ENCODE peak calls at places on chromosomes 5 and 9, in seven cellular contexts. One of them, this sample, is unnamed.

GRCh38 chr5:77209495-77210090 is 887 bp upstream of the PDE8B start:
- DNase-seq in GM12878: no peak
- DNase-seq in cardiac fibroblast: no peak
- DNase-seq in BJ: no peak
- DNase-seq in fibroblast of mammary gland: no peak
- DNase-seq in brain microvascular endothelial cell: no peak
- DNase-seq in endothelial cell of umbilical vein: no peak
- DNase-seq in this sample: no peak

GRCh38 chr5:95959051-95959963 is 2.3 kb downstream of the ELL2 start:
- DNase-seq in cardiac fibroblast: peak
- DNase-seq in BJ: no peak
- DNase-seq in endothelial cell of umbilical vein: peak
- DNase-seq in fibroblast of mammary gland: peak
- DNase-seq in brain microvascular endothelial cell: peak
- DNase-seq in GM12878: no peak
- DNase-seq in this sample: no peak

GRCh38 chr5:18114161-18114802 is 480.0 kb downstream of the TAF11L14 start:
- DNase-seq in endothelial cell of umbilical vein: no peak
- DNase-seq in GM12878: no peak
- DNase-seq in fibroblast of mammary gland: no peak
- DNase-seq in brain microvascular endothelial cell: no peak
- DNase-seq in BJ: no peak
- DNase-seq in cardiac fibroblast: no peak
- DNase-seq in this sample: no peak

GRCh38 chr5:76082790-76083554 is at the start of gene SV2C:
- DNase-seq in GM12878: no peak
- DNase-seq in cardiac fibroblast: peak
- DNase-seq in endothelial cell of umbilical vein: no peak
- DNase-seq in BJ: no peak
- DNase-seq in fibroblast of mammary gland: no peak
- DNase-seq in brain microvascular endothelial cell: no peak
- DNase-seq in this sample: no peak

GRCh38 chr5:138470322-138471285 is 5.3 kb downstream of the EGR1 start:
- DNase-seq in endothelial cell of umbilical vein: peak
- DNase-seq in BJ: no peak
- DNase-seq in GM12878: no peak
- DNase-seq in fibroblast of mammary gland: no peak
- DNase-seq in cardiac fibroblast: no peak
- DNase-seq in brain microvascular endothelial cell: peak
- DNase-seq in this sample: no peak

GRCh38 chr5:89374144-89374784 is 491.3 kb upstream of the MEF2C start:
- DNase-seq in BJ: no peak
- DNase-seq in cardiac fibroblast: no peak
- DNase-seq in brain microvascular endothelial cell: no peak
- DNase-seq in fibroblast of mammary gland: no peak
- DNase-seq in GM12878: no peak
- DNase-seq in endothelial cell of umbilical vein: no peak
- DNase-seq in this sample: no peak

GRCh38 chr5:23014817-23015216 is 161.7 kb upstream of the CDH12 start:
- DNase-seq in endothelial cell of umbilical vein: no peak
- DNase-seq in BJ: no peak
- DNase-seq in brain microvascular endothelial cell: no peak
- DNase-seq in GM12878: no peak
- DNase-seq in fibroblast of mammary gland: no peak
- DNase-seq in cardiac fibroblast: no peak
- DNase-seq in this sample: no peak

GRCh38 chr5:83321656-83322055 is 149.9 kb upstream of the VCAN start:
- DNase-seq in fibroblast of mammary gland: peak
- DNase-seq in GM12878: no peak
- DNase-seq in BJ: peak
- DNase-seq in brain microvascular endothelial cell: peak
- DNase-seq in cardiac fibroblast: peak
- DNase-seq in endothelial cell of umbilical vein: peak
- DNase-seq in this sample: no peak

GRCh38 chr5:43664641-43665040 is 61.7 kb downstream of the NNT start:
- DNase-seq in GM12878: no peak
- DNase-seq in BJ: peak
- DNase-seq in endothelial cell of umbilical vein: no peak
- DNase-seq in cardiac fibroblast: peak
- DNase-seq in brain microvascular endothelial cell: no peak
- DNase-seq in fibroblast of mammary gland: peak
- DNase-seq in this sample: no peak

GRCh38 chr5:99771296-99771695 is 763.9 kb upstream of the FAM174A start:
- DNase-seq in BJ: no peak
- DNase-seq in brain microvascular endothelial cell: no peak
- DNase-seq in GM12878: no peak
- DNase-seq in cardiac fibroblast: no peak
- DNase-seq in endothelial cell of umbilical vein: peak
- DNase-seq in fibroblast of mammary gland: no peak
- DNase-seq in this sample: no peak

GRCh38 chr5:152529456-152529855 is 124.4 kb upstream of the NMUR2 start:
- DNase-seq in BJ: no peak
- DNase-seq in endothelial cell of umbilical vein: no peak
- DNase-seq in brain microvascular endothelial cell: no peak
- DNase-seq in fibroblast of mammary gland: no peak
- DNase-seq in cardiac fibroblast: no peak
- DNase-seq in GM12878: no peak
- DNase-seq in this sample: no peak

GRCh38 chr5:117094114-117094815 is 519.6 kb upstream of the SEMA6A start:
- DNase-seq in endothelial cell of umbilical vein: no peak
- DNase-seq in brain microvascular endothelial cell: no peak
- DNase-seq in GM12878: no peak
- DNase-seq in fibroblast of mammary gland: no peak
- DNase-seq in cardiac fibroblast: no peak
- DNase-seq in BJ: no peak
- DNase-seq in this sample: no peak

GRCh38 chr5:93359296-93359957 is 221.6 kb downstream of the NR2F1-AS1 start:
- DNase-seq in fibroblast of mammary gland: peak
- DNase-seq in endothelial cell of umbilical vein: peak
- DNase-seq in BJ: no peak
- DNase-seq in brain microvascular endothelial cell: peak
- DNase-seq in cardiac fibroblast: peak
- DNase-seq in GM12878: no peak
- DNase-seq in this sample: no peak

GRCh38 chr5:8981016-8981415 is 564.9 kb downstream of the SEMA5A start:
- DNase-seq in BJ: no peak
- DNase-seq in endothelial cell of umbilical vein: no peak
- DNase-seq in fibroblast of mammary gland: peak
- DNase-seq in GM12878: no peak
- DNase-seq in brain microvascular endothelial cell: no peak
- DNase-seq in cardiac fibroblast: no peak
- DNase-seq in this sample: no peak

GRCh38 chr5:470961-471749 is 28.2 kb downstream of the EXOC3 start:
- DNase-seq in endothelial cell of umbilical vein: no peak
- DNase-seq in cardiac fibroblast: no peak
- DNase-seq in fibroblast of mammary gland: peak
- DNase-seq in GM12878: no peak
- DNase-seq in BJ: no peak
- DNase-seq in brain microvascular endothelial cell: no peak
- DNase-seq in this sample: peak

GRCh38 chr9:16640649-16641048 is 229.8 kb downstream of the BNC2 start:
- DNase-seq in fibroblast of mammary gland: no peak
- DNase-seq in brain microvascular endothelial cell: no peak
- DNase-seq in cardiac fibroblast: peak
- DNase-seq in BJ: no peak
- DNase-seq in GM12878: no peak
- DNase-seq in endothelial cell of umbilical vein: peak
- DNase-seq in this sample: no peak

GRCh38 chr9:78143281-78144007 is 92.4 kb upstream of the CEP78 start:
- DNase-seq in BJ: no peak
- DNase-seq in brain microvascular endothelial cell: no peak
- DNase-seq in fibroblast of mammary gland: no peak
- DNase-seq in endothelial cell of umbilical vein: peak
- DNase-seq in cardiac fibroblast: no peak
- DNase-seq in GM12878: no peak
- DNase-seq in this sample: no peak

GRCh38 chr9:110908894-110909293 is 129.4 kb downstream of the LPAR1 start:
- DNase-seq in brain microvascular endothelial cell: no peak
- DNase-seq in BJ: no peak
- DNase-seq in cardiac fibroblast: no peak
- DNase-seq in GM12878: no peak
- DNase-seq in fibroblast of mammary gland: no peak
- DNase-seq in endothelial cell of umbilical vein: no peak
- DNase-seq in this sample: no peak

GRCh38 chr5:88384901-88385300 is 116.3 kb upstream of the TMEM161B start:
- DNase-seq in GM12878: no peak
- DNase-seq in BJ: no peak
- DNase-seq in fibroblast of mammary gland: no peak
- DNase-seq in brain microvascular endothelial cell: no peak
- DNase-seq in endothelial cell of umbilical vein: peak
- DNase-seq in cardiac fibroblast: no peak
- DNase-seq in this sample: no peak

DNA sequence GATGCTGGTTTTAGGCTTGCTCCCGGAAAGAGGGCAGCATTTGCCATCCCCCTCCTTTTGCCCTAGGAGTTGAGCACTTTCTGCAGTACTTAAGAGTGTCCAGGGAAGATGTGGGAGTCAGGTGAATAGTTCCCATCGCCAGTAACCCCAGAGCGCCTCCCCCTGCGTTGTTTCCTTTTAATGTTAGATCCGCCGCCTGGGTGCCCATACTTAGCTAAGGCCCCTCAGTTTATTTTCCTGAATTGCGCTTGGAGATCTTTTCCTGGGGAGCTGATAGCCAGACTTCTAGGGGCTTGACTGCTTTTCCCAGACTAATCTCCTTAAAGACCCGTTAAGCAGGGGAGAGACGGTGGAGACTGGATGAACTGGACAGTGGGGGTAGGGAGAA is 377 bp upstream of the PCDHAC2 start:
- DNase-seq in cardiac fibroblast: no peak
- DNase-seq in endothelial cell of umbilical vein: no peak
- DNase-seq in GM12878: no peak
- DNase-seq in brain microvascular endothelial cell: no peak
- DNase-seq in BJ: no peak
- DNase-seq in fibroblast of mammary gland: no peak
- DNase-seq in this sample: no peak
- H3K4me3 ChIP-seq in cardiac fibroblast: peak
- H3K4me3 ChIP-seq in endothelial cell of umbilical vein: peak
- H3K4me3 ChIP-seq in GM12878: no peak
- H3K4me3 ChIP-seq in brain microvascular endothelial cell: peak
- H3K4me3 ChIP-seq in BJ: peak
- H3K4me3 ChIP-seq in fibroblast of mammary gland: peak
- H3K4me3 ChIP-seq in this sample: peak

GRCh38 chr9:129109504-129109903 is 1.1 kb downstream of the CRAT start:
- DNase-seq in endothelial cell of umbilical vein: no peak
- DNase-seq in cardiac fibroblast: no peak
- DNase-seq in BJ: no peak
- DNase-seq in brain microvascular endothelial cell: no peak
- DNase-seq in GM12878: no peak
- DNase-seq in fibroblast of mammary gland: peak
- DNase-seq in this sample: peak
- H3K4me3 ChIP-seq in endothelial cell of umbilical vein: no peak
- H3K4me3 ChIP-seq in cardiac fibroblast: peak
- H3K4me3 ChIP-seq in BJ: peak
- H3K4me3 ChIP-seq in brain microvascular endothelial cell: no peak
- H3K4me3 ChIP-seq in GM12878: no peak
- H3K4me3 ChIP-seq in fibroblast of mammary gland: peak
- H3K4me3 ChIP-seq in this sample: peak

GRCh38 chr9:114314256-114314867 is 8.5 kb upstream of the ORM1 start:
- DNase-seq in fibroblast of mammary gland: no peak
- DNase-seq in BJ: no peak
- DNase-seq in brain microvascular endothelial cell: no peak
- DNase-seq in GM12878: no peak
- DNase-seq in cardiac fibroblast: no peak
- DNase-seq in endothelial cell of umbilical vein: no peak
- DNase-seq in this sample: no peak

GRCh38 chr9:114311571-114312512 is 11.1 kb upstream of the ORM1 start:
- DNase-seq in GM12878: no peak
- DNase-seq in brain microvascular endothelial cell: no peak
- DNase-seq in BJ: no peak
- DNase-seq in endothelial cell of umbilical vein: no peak
- DNase-seq in cardiac fibroblast: no peak
- DNase-seq in fibroblast of mammary gland: no peak
- DNase-seq in this sample: no peak

GRCh38 chr9:114310471-114311450 is 12.1 kb upstream of the ORM1 start:
- DNase-seq in brain microvascular endothelial cell: no peak
- DNase-seq in fibroblast of mammary gland: no peak
- DNase-seq in GM12878: no peak
- DNase-seq in endothelial cell of umbilical vein: no peak
- DNase-seq in BJ: no peak
- DNase-seq in cardiac fibroblast: no peak
- DNase-seq in this sample: no peak

GRCh38 chr9:114313186-114313585 is 9.7 kb upstream of the ORM1 start:
- DNase-seq in fibroblast of mammary gland: no peak
- DNase-seq in cardiac fibroblast: no peak
- DNase-seq in BJ: no peak
- DNase-seq in brain microvascular endothelial cell: no peak
- DNase-seq in GM12878: no peak
- DNase-seq in endothelial cell of umbilical vein: no peak
- DNase-seq in this sample: no peak

DNA sequence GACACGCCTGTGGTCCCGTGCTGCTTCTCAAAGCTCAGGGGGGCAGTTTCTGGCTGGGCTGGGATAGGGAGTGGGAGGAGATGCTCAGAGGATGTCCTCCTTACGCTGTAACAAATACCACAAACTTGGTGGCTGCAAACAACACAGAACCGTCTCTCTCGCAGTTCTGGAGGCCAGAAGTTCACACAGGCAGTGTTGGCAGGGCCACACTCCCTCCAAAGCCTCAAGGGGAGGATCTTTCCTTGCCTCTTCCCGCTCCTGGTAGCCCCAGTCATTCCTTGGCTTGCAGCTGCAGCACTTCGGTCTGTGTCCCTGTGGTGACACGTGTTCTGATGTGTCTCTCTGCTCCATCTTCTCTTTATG is 10.4 kb upstream of the ORM1 start:
- DNase-seq in brain microvascular endothelial cell: no peak
- DNase-seq in cardiac fibroblast: no peak
- DNase-seq in BJ: no peak
- DNase-seq in fibroblast of mammary gland: no peak
- DNase-seq in GM12878: no peak
- DNase-seq in endothelial cell of umbilical vein: no peak
- DNase-seq in this sample: peak
- H3K4me3 ChIP-seq in brain microvascular endothelial cell: no peak
- H3K4me3 ChIP-seq in cardiac fibroblast: no peak
- H3K4me3 ChIP-seq in BJ: no peak
- H3K4me3 ChIP-seq in fibroblast of mammary gland: no peak
- H3K4me3 ChIP-seq in GM12878: no peak
- H3K4me3 ChIP-seq in endothelial cell of umbilical vein: no peak
- H3K4me3 ChIP-seq in this sample: no peak

GRCh38 chr9:136671646-136672430 is 9.1 kb downstream of the EGFL7 start:
- DNase-seq in cardiac fibroblast: no peak
- DNase-seq in brain microvascular endothelial cell: no peak
- DNase-seq in BJ: no peak
- DNase-seq in endothelial cell of umbilical vein: peak
- DNase-seq in fibroblast of mammary gland: no peak
- DNase-seq in GM12878: no peak
- DNase-seq in this sample: no peak

GRCh38 chr9:136674786-136675349 is 12.2 kb downstream of the EGFL7 start:
- DNase-seq in endothelial cell of umbilical vein: peak
- DNase-seq in cardiac fibroblast: peak
- DNase-seq in BJ: no peak
- DNase-seq in brain microvascular endothelial cell: no peak
- DNase-seq in fibroblast of mammary gland: no peak
- DNase-seq in GM12878: no peak
- DNase-seq in this sample: no peak

GRCh38 chr9:136673970-136674785 is 11.5 kb downstream of the EGFL7 start:
- DNase-seq in BJ: no peak
- DNase-seq in brain microvascular endothelial cell: no peak
- DNase-seq in cardiac fibroblast: peak
- DNase-seq in endothelial cell of umbilical vein: peak
- DNase-seq in GM12878: no peak
- DNase-seq in fibroblast of mammary gland: no peak
- DNase-seq in this sample: no peak

GRCh38 chr9:136672431-136673087 is 9.8 kb downstream of the EGFL7 start:
- DNase-seq in fibroblast of mammary gland: no peak
- DNase-seq in BJ: no peak
- DNase-seq in brain microvascular endothelial cell: no peak
- DNase-seq in cardiac fibroblast: no peak
- DNase-seq in endothelial cell of umbilical vein: peak
- DNase-seq in GM12878: no peak
- DNase-seq in this sample: no peak

GRCh38 chr9:136673088-136673969 is 10.6 kb downstream of the EGFL7 start:
- DNase-seq in fibroblast of mammary gland: no peak
- DNase-seq in GM12878: no peak
- DNase-seq in BJ: no peak
- DNase-seq in endothelial cell of umbilical vein: peak
- DNase-seq in brain microvascular endothelial cell: no peak
- DNase-seq in cardiac fibroblast: no peak
- DNase-seq in this sample: no peak
- H3K4me3 ChIP-seq in fibroblast of mammary gland: no peak
- H3K4me3 ChIP-seq in GM12878: no peak
- H3K4me3 ChIP-seq in BJ: no peak
- H3K4me3 ChIP-seq in endothelial cell of umbilical vein: no peak
- H3K4me3 ChIP-seq in brain microvascular endothelial cell: no peak
- H3K4me3 ChIP-seq in cardiac fibroblast: no peak
- H3K4me3 ChIP-seq in this sample: no peak